ENCODE peak calls at places on chromosomes 4 and X, in four cellular contexts. B, Y, V and W are unnamed samples.

GRCh38 chrX:110418220-110418856 is 59.7 kb downstream of the RTL9 start:
- DNase-seq in B (no peak), Y (peak), V (no peak), W (no peak)

GRCh38 chr4:168505996-168506395 is 9.1 kb downstream of the PALLD start:
- DNase-seq in B (no peak), Y (no peak), V (no peak), W (no peak)

GRCh38 chr4:70938087-70938486 is 35.9 kb downstream of the MOB1B start:
- DNase-seq in B (no peak), Y (no peak), V (no peak), W (no peak)

GRCh38 chr4:167196386-167196785 is 37.9 kb downstream of the SPOCK3 start:
- DNase-seq in B (no peak), Y (no peak), V (no peak), W (no peak)

GRCh38 chr4:181855307-181855706 is 387.9 kb upstream of the TENM3 start:
- DNase-seq in B (no peak), Y (no peak), V (no peak), W (no peak)

GRCh38 chr4:141132689-141133145 is 552 bp downstream of the RNF150 start:
- DNase-seq in B (peak), Y (peak), V (peak), W (no peak)

GRCh38 chr4:140343303-140343702 is 30.1 kb upstream of the SCOC start:
- DNase-seq in B (no peak), Y (no peak), V (no peak), W (no peak)

GRCh38 chrX:48711929-48712505 is 15.5 kb downstream of the SUV39H1 start:
- DNase-seq in B (no peak), Y (no peak), V (no peak), W (no peak)

GRCh38 chrX:150547511-150548115 is 20.8 kb upstream of the MTM1 start:
- DNase-seq in B (peak), Y (peak), V (peak), W (peak)